ENCODE peak calls at places on chromosomes 12 and 14, in six cellular contexts. N is A172; H is activated CD8-positive, alpha-beta memory T cell treated with anti-CD3 and anti-CD28 coated beads, Interleukin-2, amount 50 U/mL, for 4 hours; K is T-helper 1 cell; Y is activated CD4-positive, CD25-positive, alpha-beta regulatory T cell; A is frontal cortex. Q is an unnamed sample.

GRCh38 chr12:75489613-75490210 is 9.2 kb downstream of the GLIPR1 start:
- DNase-seq in Y (no peak), H (no peak), A (no peak), N (peak; percentile 66), K (no peak), Q (no peak)

GRCh38 chr14:104001003-104001402 is 58.7 kb upstream of the RD3L start:
- DNase-seq in A (no peak), N (no peak), K (no peak), Y (no peak), H (no peak), Q (no peak)

GRCh38 chr12:118055144-118055557 is 5.8 kb downstream of the WSB2 start:
- DNase-seq in N (peak; percentile 51), K (peak; percentile 26), Y (peak; percentile 35), A (no peak), H (peak; percentile 67), Q (peak; percentile 39)

GRCh38 chr14:100547633-100548294 is 39.5 kb downstream of the BEGAIN start:
- DNase-seq in K (no peak), Y (no peak), N (peak; percentile 73), H (no peak), A (no peak), Q (no peak)

GRCh38 chr14:92173668-92174067 is 51.9 kb downstream of the CPSF2 start:
- DNase-seq in Y (no peak), A (no peak), K (no peak), N (peak; percentile 1), H (no peak), Q (no peak)

GRCh38 chr12:52965337-52965731 is 16.4 kb downstream of the KRT18 start:
- DNase-seq in Y (no peak), H (no peak), N (no peak), K (no peak), A (no peak), Q (no peak)

GRCh38 chr12:53005215-53005985 is 856 bp upstream of the EIF4B start:
- DNase-seq in N (no peak), Y (peak; percentile 5), K (no peak), H (peak; percentile 20), A (no peak), Q (no peak)

GRCh38 chr14:89702151-89702936 is 252.2 kb downstream of the EFCAB11 start:
- DNase-seq in H (no peak), A (no peak), K (no peak), Y (no peak), N (no peak), Q (no peak)

GRCh38 chr14:90649096-90649495 is 167.1 kb downstream of the TTC7B start:
- DNase-seq in Y (no peak), K (no peak), H (no peak), N (no peak), A (no peak), Q (no peak)

GRCh38 chr14:102901633-102902032 is 20.8 kb upstream of the AMN start:
- DNase-seq in K (no peak), N (no peak), A (no peak), Y (no peak), H (no peak), Q (no peak)

GRCh38 chr14:76780875-76781647 is 19.8 kb downstream of the VASH1 start:
- DNase-seq in H (no peak), Y (no peak), K (no peak), A (no peak), N (peak; percentile 14), Q (no peak)

GRCh38 chr12:75881910-75882309 is 149.7 kb downstream of the PHLDA1 start:
- DNase-seq in Y (no peak), N (no peak), H (no peak), A (no peak), K (no peak), Q (no peak)

GRCh38 chr14:22878271-22879246 is 4.5 kb upstream of the REM2 start:
- DNase-seq in N (no peak), H (no peak), K (no peak), Y (no peak), A (peak; percentile 17), Q (no peak)

GRCh38 chr14:60646202-60646886 is 2.9 kb downstream of the SIX1 start:
- DNase-seq in K (no peak), N (no peak), H (no peak), Y (no peak), A (peak; percentile 17), Q (no peak)

GRCh38 chr12:129719426-129719825 is 184.4 kb downstream of the TMEM132D start:
- DNase-seq in Y (no peak), N (no peak), H (no peak), K (no peak), A (no peak), Q (no peak)

GRCh38 chr12:101727098-101727497 is 12.2 kb downstream of the SYCP3 start:
- DNase-seq in H (no peak), N (no peak), A (no peak), Y (no peak), K (no peak), Q (no peak)

GRCh38 chr14:31270196-31270772 is 62.7 kb upstream of the HECTD1 start:
- DNase-seq in N (no peak), K (no peak), H (no peak), Y (no peak), A (no peak), Q (no peak)

GRCh38 chr12:49956663-49957569 is 4.8 kb upstream of the AQP5 start:
- DNase-seq in N (no peak), H (no peak), A (no peak), Y (no peak), K (no peak), Q (peak; percentile 74)

GRCh38 chr12:58668831-58669230 is 251.5 kb downstream of the LRIG3 start:
- DNase-seq in K (no peak), Y (no peak), N (peak; percentile 15), A (no peak), H (no peak), Q (no peak)

GRCh38 chr14:88983755-88984154 is 159.3 kb downstream of the TTC8 start:
- DNase-seq in H (no peak), K (no peak), A (no peak), N (peak; percentile 74), Y (no peak), Q (no peak)

GRCh38 chr14:40981247-40981646 is 625.4 kb upstream of the LRFN5 start:
- DNase-seq in K (no peak), Y (no peak), N (peak; percentile 26), A (no peak), H (no peak), Q (no peak)

GRCh38 chr12:5429741-5430557 is 2.0 kb upstream of the NTF3 start:
- DNase-seq in Y (no peak), K (no peak), H (no peak), N (no peak), A (no peak), Q (no peak)

GRCh38 chr12:51405801-51406207 is 14.6 kb upstream of the GALNT6 start:
- DNase-seq in H (no peak), N (no peak), A (no peak), K (no peak), Y (no peak), Q (no peak)

GRCh38 chr12:48038085-48038484 is 33.8 kb upstream of the COL2A1 start:
- DNase-seq in K (no peak), Y (no peak), H (no peak), N (no peak), A (no peak), Q (no peak)

GRCh38 chr14:59997496-59997895 is 77.6 kb downstream of the LRRC9 start:
- DNase-seq in N (no peak), H (no peak), A (no peak), Y (no peak), K (no peak), Q (no peak)

GRCh38 chr12:51823875-51824565 is 24.5 kb downstream of the FIGNL2 start:
- DNase-seq in Y (no peak), K (no peak), N (peak; percentile 61), H (no peak), A (peak; percentile 61), Q (no peak)

GRCh38 chr14:61537567-61538463 is 157.5 kb upstream of the HIF1A start:
- DNase-seq in N (peak; percentile 70), H (peak; percentile 58), A (no peak), K (no peak), Y (no peak), Q (no peak)

GRCh38 chr12:124296916-124297351 is 2.0 kb downstream of the RFLNA start:
- DNase-seq in A (no peak), H (no peak), K (no peak), N (no peak), Y (no peak), Q (no peak)